ENCODE peak calls at places on chromosomes 5 and 9, in six cellular contexts. X is GM23338, M is hepatocyte, I is MM.1S, P is SK-N-SH, W is PC-3. Y is an unnamed sample. For H3K79me2, the result is how much of the 10 kb centered on the place peaks cover.

GRCh38 chr5:57358796-57359592 is 123.6 kb downstream of the ACTBL2 start:
- DNase-seq in X (no peak), M (no peak), I (no peak), P (no peak), W (no peak), Y (no peak)

GRCh38 chr5:112570708-112571448 is 151.8 kb upstream of the EPB41L4A start:
- DNase-seq in X (no peak), M (no peak), I (no peak), P (no peak), W (no peak), Y (no peak)

GRCh38 chr5:127515693-127516440 is 1.6 kb upstream of the PRRC1 start:
- DNase-seq in X (no peak), M (no peak), I (no peak), P (no peak), W (no peak), Y (no peak)

GRCh38 chr5:6365142-6365976 is 13.0 kb downstream of the MED10 start:
- DNase-seq in X (no peak), M (no peak), I (no peak), P (no peak), W (peak), Y (no peak)

GRCh38 chr5:144048254-144048856 is 122.1 kb downstream of the YIPF5 start:
- DNase-seq in X (no peak), M (no peak), I (no peak), P (no peak), W (no peak), Y (no peak)

GRCh38 chr9:33447404-33448158 is at the start of gene AQP3:
- DNase-seq in X (peak), M (peak), I (peak), P (peak), W (peak), Y (peak)

GRCh38 chr5:127446626-127447025 is 70.8 kb upstream of the PRRC1 start:
- DNase-seq in X (no peak), M (no peak), I (peak), P (no peak), W (no peak), Y (no peak)

GRCh38 chr5:81826128-81826527 is 75.2 kb upstream of the SSBP2 start:
- DNase-seq in X (peak), M (no peak), I (no peak), P (no peak), W (no peak), Y (no peak)

GRCh38 chr5:181199881-181200282 is 5.1 kb downstream of the TRIM7 start:
- DNase-seq in X (no peak), M (no peak), I (no peak), P (no peak), W (no peak), Y (no peak)

GRCh38 chr9:83935276-83935890 is 14.2 kb upstream of the KIF27 start:
- DNase-seq in X (peak), M (peak), I (no peak), P (no peak), W (peak), Y (no peak)

GRCh38 chr9:4293293-4293931 is 6.5 kb downstream of the GLIS3 start:
- DNase-seq in X (no peak), M (peak), I (no peak), P (no peak), W (peak), Y (no peak)

GRCh38 chr5:72503888-72504491 is 3.2 kb downstream of the ZNF366 start:
- DNase-seq in X (no peak), M (no peak), I (no peak), P (no peak), W (peak), Y (no peak)

GRCh38 chr9:135338546-135338945 is 141.0 kb upstream of the PPP1R26 start:
- DNase-seq in X (no peak), M (no peak), I (no peak), P (no peak), W (no peak), Y (no peak)

GRCh38 chr5:33936004-33936380 is 194 bp upstream of the RXFP3 start:
- DNase-seq in X (peak), M (peak), I (peak), P (peak), W (peak), Y (no peak)

GRCh38 chr9:107208121-107208520 is 75.0 kb upstream of the RAD23B start:
- DNase-seq in X (no peak), M (no peak), I (no peak), P (no peak), W (no peak), Y (no peak)

GRCh38 chr9:95772320-95773060 is 103.0 kb upstream of the ERCC6L2 start:
- DNase-seq in X (peak), M (peak), I (no peak), P (no peak), W (peak), Y (no peak)

GRCh38 chr9:134424818-134425217 is 98.6 kb downstream of the RXRA start:
- DNase-seq in X (no peak), M (no peak), I (no peak), P (no peak), W (no peak), Y (no peak)

GRCh38 chr5:172630482-172630881 is 10.6 kb upstream of the NEURL1B start:
- DNase-seq in X (no peak), M (no peak), I (no peak), P (no peak), W (no peak), Y (no peak)

GRCh38 chr9:136927343-136928261 is 16.9 kb downstream of the FBXW5 start:
- DNase-seq in X (no peak), M (no peak), I (no peak), P (no peak), W (no peak), Y (no peak)

GRCh38 chr9:4464911-4465513 is 25.3 kb upstream of the SLC1A1 start:
- DNase-seq in X (no peak), M (no peak), I (no peak), P (no peak), W (no peak), Y (no peak)

GRCh38 chr5:97088774-97089148 is 53.6 kb downstream of the LIX1 start:
- DNase-seq in X (no peak), M (no peak), I (no peak), P (no peak), W (no peak), Y (no peak)

GRCh38 chr9:27162045-27162444 is 53.0 kb downstream of the TEK start:
- DNase-seq in X (no peak), M (peak), I (no peak), P (no peak), W (no peak), Y (no peak)

GRCh38 chr9:928363-929042 is 48.0 kb upstream of the DMRT3 start:
- DNase-seq in X (peak), M (peak), I (peak), P (peak), W (peak), Y (peak)

GRCh38 chr5:158992104-158992740 is 107.5 kb downstream of the EBF1 start:
- DNase-seq in X (no peak), M (no peak), I (no peak), P (no peak), W (no peak), Y (no peak)

GRCh38 chr9:95504053-95504963 is 12.5 kb downstream of the PTCH1 start:
- DNase-seq in X (peak), M (peak), I (peak), P (no peak), W (peak), Y (peak)

GRCh38 chr5:38497946-38498345 is 58.5 kb downstream of the LIFR start:
- DNase-seq in X (peak), M (peak), I (no peak), P (no peak), W (peak), Y (no peak)

DNA sequence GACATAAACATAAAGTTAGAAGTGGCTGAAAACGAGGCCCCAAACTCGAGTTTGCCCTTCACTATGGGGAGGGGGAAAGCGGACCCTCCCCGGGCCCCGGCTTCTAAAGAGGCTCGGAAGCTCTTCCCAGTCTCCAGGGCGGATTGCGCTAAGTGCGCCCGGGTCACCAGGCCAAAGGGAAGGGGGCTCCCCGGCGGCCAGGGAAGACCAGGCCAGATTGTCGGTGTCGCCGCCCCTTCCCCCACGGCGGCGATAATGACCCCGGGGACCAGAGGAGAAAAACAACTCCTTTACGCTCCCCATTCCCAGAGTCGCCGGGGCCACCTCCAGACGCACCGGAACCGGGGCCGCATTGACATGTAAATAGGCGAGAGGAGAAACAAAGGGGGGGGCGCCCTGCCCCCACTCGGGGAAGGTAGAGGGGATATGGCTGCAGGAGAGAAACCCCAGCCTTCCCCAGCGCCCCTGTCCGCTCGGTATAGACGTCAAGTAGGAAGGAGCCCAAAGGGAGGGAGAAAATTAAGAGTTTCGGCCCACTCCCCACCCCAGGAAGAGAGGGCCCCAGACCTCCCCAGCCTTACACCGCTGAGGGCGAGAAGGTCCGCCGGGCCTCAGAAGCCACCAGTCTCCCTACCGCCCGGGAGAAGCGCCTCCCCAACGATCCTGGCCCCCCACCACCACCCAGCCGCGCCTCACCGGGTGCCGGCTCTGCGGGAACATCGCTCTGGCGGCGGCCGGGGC is 1.7 kb downstream of the TLE1 start:
- DNase-seq in X (peak), M (peak), I (no peak), P (peak), W (peak), Y (no peak)
- H3K27ac ChIP-seq in X (peak), M (peak), I (no peak), P (no peak), W (peak), Y (no peak)

DNA sequence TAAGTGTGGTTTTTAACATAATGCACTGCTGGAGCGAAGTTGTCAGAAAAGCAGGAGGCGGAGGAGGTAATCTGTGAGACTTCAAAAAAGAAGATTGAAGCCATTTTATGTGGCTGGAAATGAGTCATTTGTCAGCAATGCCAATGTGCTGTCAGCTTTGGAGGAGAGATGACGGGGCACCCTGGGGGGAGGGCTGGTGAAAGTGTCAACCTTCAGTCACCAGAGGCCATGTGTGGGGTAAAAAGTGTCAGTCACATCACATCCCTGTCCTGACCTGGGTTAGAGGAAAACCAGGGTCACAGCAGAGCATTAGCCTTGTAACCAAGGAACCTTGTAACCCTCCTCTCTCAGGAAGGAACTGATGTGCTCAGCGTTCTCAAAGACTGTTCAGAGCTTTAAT is 59.1 kb downstream of the TLR4 start:
- DNase-seq in X (no peak), M (no peak), I (no peak), P (no peak), W (no peak), Y (no peak)
- TF ChIP-seq EZH2phosphoT487 in X (no peak), M (no peak), I (no peak), P (no peak), W (no peak), Y (no peak)

GRCh38 chr5:135137146-135137915 is 103.3 kb upstream of the PITX1 start:
- DNase-seq in X (no peak), M (no peak), I (no peak), P (no peak), W (no peak), Y (no peak)

GRCh38 chr5:135141303-135142268 is 107.6 kb upstream of the PITX1 start:
- DNase-seq in X (peak), M (peak), I (no peak), P (no peak), W (peak), Y (no peak)

GRCh38 chr5:135140805-135141204 is 106.8 kb upstream of the PITX1 start:
- DNase-seq in X (no peak), M (peak), I (no peak), P (no peak), W (peak), Y (peak)

GRCh38 chr5:135138116-135138850 is 104.3 kb upstream of the PITX1 start:
- DNase-seq in X (no peak), M (peak), I (no peak), P (no peak), W (peak), Y (no peak)

GRCh38 chr5:135139397-135140134 is 105.5 kb upstream of the PITX1 start:
- DNase-seq in X (no peak), M (peak), I (no peak), P (no peak), W (peak), Y (no peak)
- H3K79me2 ChIP-seq in X (under half), M (under half), I (under half), P (under half), W (under half), Y (under half)

GRCh38 chr9:108609895-108610253 is 245.9 kb downstream of the ACTL7B start:
- DNase-seq in X (no peak), M (no peak), I (no peak), P (no peak), W (no peak), Y (no peak)

GRCh38 chr9:108612510-108612909 is 243.3 kb downstream of the ACTL7B start:
- DNase-seq in X (no peak), M (peak), I (no peak), P (no peak), W (no peak), Y (no peak)

GRCh38 chr9:108617661-108618060 is 238.1 kb downstream of the ACTL7B start:
- DNase-seq in X (no peak), M (no peak), I (no peak), P (no peak), W (no peak), Y (no peak)

GRCh38 chr9:108618906-108619550 is 236.8 kb downstream of the ACTL7B start:
- DNase-seq in X (no peak), M (no peak), I (no peak), P (no peak), W (no peak), Y (no peak)

DNA sequence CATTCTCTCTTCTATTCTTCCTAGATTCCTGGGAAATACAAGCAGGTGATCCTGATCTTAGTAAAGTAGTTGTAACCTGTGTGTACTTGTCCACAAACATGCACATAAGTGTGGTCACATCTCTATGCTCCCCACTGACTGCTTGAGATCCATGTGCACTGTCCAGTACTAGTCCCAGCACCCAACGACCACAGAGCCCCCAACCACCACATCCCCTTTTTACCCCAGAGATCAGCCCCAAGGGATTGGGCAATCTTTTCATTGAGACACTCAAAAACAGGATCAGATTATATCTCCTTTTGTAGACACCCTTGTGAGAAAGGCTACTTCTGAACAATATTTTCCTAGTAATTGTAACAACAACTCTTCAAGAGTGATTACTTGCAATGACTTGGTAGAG is 240.6 kb downstream of the ACTL7B start:
- DNase-seq in X (no peak), M (no peak), I (no peak), P (no peak), W (no peak), Y (no peak)
- H3K27ac ChIP-seq in X (no peak), M (no peak), I (no peak), P (no peak), W (no peak), Y (no peak)

GRCh38 chr5:15267966-15268365 is 232.0 kb upstream of the FBXL7 start:
- DNase-seq in X (no peak), M (no peak), I (no peak), P (no peak), W (no peak), Y (no peak)

GRCh38 chr5:15266265-15266664 is 233.7 kb upstream of the FBXL7 start:
- DNase-seq in X (no peak), M (no peak), I (no peak), P (no peak), W (no peak), Y (no peak)

GRCh38 chr5:15263942-15264341 is 236.0 kb upstream of the FBXL7 start:
- DNase-seq in X (peak), M (no peak), I (no peak), P (no peak), W (no peak), Y (no peak)

GRCh38 chr5:15263406-15263805 is 236.6 kb upstream of the FBXL7 start:
- DNase-seq in X (no peak), M (no peak), I (no peak), P (no peak), W (no peak), Y (no peak)

GRCh38 chr5:15266841-15267240 is 233.1 kb upstream of the FBXL7 start:
- DNase-seq in X (no peak), M (no peak), I (no peak), P (no peak), W (no peak), Y (no peak)
- TF ChIP-seq EZH2phosphoT487 in X (no peak), M (no peak), I (no peak), P (no peak), W (no peak), Y (no peak)

DNA sequence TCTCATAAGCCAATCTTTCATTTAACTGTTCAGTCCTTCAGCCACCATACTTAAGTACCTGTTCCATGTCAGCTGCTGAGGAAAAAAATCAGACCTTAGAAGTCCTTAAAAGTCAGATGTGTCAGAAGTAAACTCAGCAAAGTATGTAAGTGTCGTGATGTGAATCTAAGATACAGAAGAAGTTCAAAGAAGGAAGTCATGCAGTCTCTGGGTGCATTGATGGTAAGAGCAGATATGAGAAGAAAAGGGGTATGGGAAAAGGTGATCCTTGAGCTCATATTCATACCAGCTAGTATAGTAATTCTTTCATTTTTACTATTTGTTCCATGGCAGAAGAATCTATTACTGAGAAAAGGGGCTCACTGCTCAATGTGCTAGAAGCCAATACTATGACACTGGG is 259.4 kb upstream of the CD180 start:
- DNase-seq in X (no peak), M (no peak), I (no peak), P (no peak), W (no peak), Y (no peak)
- H3K79me2 ChIP-seq in X (under half), M (under half), I (under half), P (under half), W (under half), Y (under half)

GRCh38 chr5:149937610-149938009 is 7.0 kb downstream of the PDE6A start:
- DNase-seq in X (no peak), M (no peak), I (no peak), P (no peak), W (peak), Y (no peak)
- H3K27ac ChIP-seq in X (no peak), M (peak), I (no peak), P (peak), W (peak), Y (no peak)

Y was measured in OCI-LY7.